ENCODE peak calls at places on chromosome 20, in four cellular contexts. D is activated T-cell treated with anti-CD3 and anti-CD28 coated beads for 24 hours, V is epithelial cell of prostate, E is ovary. O is an unnamed sample.

GRCh38 chr20:20956586-20956985 is 149.6 kb downstream of the LINC00237 start:
- DNase-seq in E (no peak), V (no peak), D (no peak), O (no peak)

GRCh38 chr20:40728470-40728869 is 39.4 kb upstream of the MAFB start:
- DNase-seq in E (no peak), V (no peak), D (no peak), O (no peak)

GRCh38 chr20:25313608-25314007 is 65.7 kb downstream of the PYGB start:
- DNase-seq in D (no peak), V (no peak), E (no peak), O (no peak)

GRCh38 chr20:57389695-57390603 is 1.2 kb upstream of the RBM38 start:
- DNase-seq in D (peak), E (peak), V (no peak), O (no peak)

GRCh38 chr20:43490038-43490437 is 17.5 kb upstream of the L3MBTL1 start:
- DNase-seq in E (no peak), D (no peak), V (no peak), O (no peak)

GRCh38 chr20:8670900-8671229 is 398.0 kb upstream of the PLCB4 start:
- DNase-seq in V (no peak), D (no peak), E (no peak), O (no peak)

GRCh38 chr20:35404614-35405259 is 7.0 kb downstream of the UQCC1 start:
- DNase-seq in E (no peak), V (no peak), D (no peak), O (no peak)

GRCh38 chr20:25025091-25025861 is 32.7 kb downstream of the ACSS1 start:
- DNase-seq in V (no peak), E (peak), D (no peak), O (no peak)

GRCh38 chr20:43715511-43715910 is 11.3 kb downstream of the GTSF1L start:
- DNase-seq in E (no peak), D (no peak), V (no peak), O (no peak)

GRCh38 chr20:37541326-37541725 is 13.7 kb upstream of the BLCAP start:
- DNase-seq in D (no peak), E (no peak), V (no peak), O (no peak)

O was measured in left ventricle myocardium inferior.